ENCODE peak calls at places on chromosomes 2 and 18, in eight cellular contexts. One of them, this sample, is unnamed. For H3K4me1, the result is how much of the 10 kb centered on the place peaks cover.

GRCh38 chr2:190641469-190641868 is 7.4 kb upstream of the NAB1 start:
- DNase-seq in CD8-positive, alpha-beta memory T cell: no peak
- DNase-seq in upper lobe of left lung: no peak
- DNase-seq in GM23248: no peak
- DNase-seq in PC-3: no peak
- DNase-seq in cardiac muscle cell: peak
- DNase-seq in gastrocnemius medialis: no peak
- DNase-seq in CD8-positive, alpha-beta T cell: no peak
- DNase-seq in this sample: no peak

GRCh38 chr2:232854082-232854481 is 16.0 kb upstream of the SNORC start:
- DNase-seq in CD8-positive, alpha-beta memory T cell: no peak
- DNase-seq in upper lobe of left lung: no peak
- DNase-seq in GM23248: peak
- DNase-seq in PC-3: peak
- DNase-seq in cardiac muscle cell: peak
- DNase-seq in gastrocnemius medialis: no peak
- DNase-seq in CD8-positive, alpha-beta T cell: no peak
- DNase-seq in this sample: peak

GRCh38 chr2:85106489-85107180 is 26.6 kb upstream of the TCF7L1 start:
- DNase-seq in CD8-positive, alpha-beta memory T cell: no peak
- DNase-seq in upper lobe of left lung: no peak
- DNase-seq in GM23248: peak
- DNase-seq in PC-3: peak
- DNase-seq in cardiac muscle cell: peak
- DNase-seq in gastrocnemius medialis: no peak
- DNase-seq in CD8-positive, alpha-beta T cell: no peak
- DNase-seq in this sample: peak

GRCh38 chr2:157696036-157696435 is 67.4 kb upstream of the ACVR1C start:
- DNase-seq in CD8-positive, alpha-beta memory T cell: no peak
- DNase-seq in upper lobe of left lung: no peak
- DNase-seq in GM23248: peak
- DNase-seq in PC-3: no peak
- DNase-seq in cardiac muscle cell: no peak
- DNase-seq in gastrocnemius medialis: no peak
- DNase-seq in CD8-positive, alpha-beta T cell: no peak
- DNase-seq in this sample: peak

GRCh38 chr2:40332096-40332826 is 119.6 kb downstream of the SLC8A1 start:
- DNase-seq in CD8-positive, alpha-beta memory T cell: no peak
- DNase-seq in upper lobe of left lung: no peak
- DNase-seq in GM23248: peak
- DNase-seq in PC-3: peak
- DNase-seq in cardiac muscle cell: peak
- DNase-seq in gastrocnemius medialis: no peak
- DNase-seq in CD8-positive, alpha-beta T cell: no peak
- DNase-seq in this sample: no peak

GRCh38 chr2:168655207-168655606 is 147.2 kb upstream of the NOSTRIN start:
- DNase-seq in CD8-positive, alpha-beta memory T cell: no peak
- DNase-seq in upper lobe of left lung: no peak
- DNase-seq in GM23248: no peak
- DNase-seq in PC-3: no peak
- DNase-seq in cardiac muscle cell: no peak
- DNase-seq in gastrocnemius medialis: no peak
- DNase-seq in CD8-positive, alpha-beta T cell: no peak
- DNase-seq in this sample: no peak

GRCh38 chr2:226130192-226130591 is 669.4 kb downstream of the IRS1 start:
- DNase-seq in CD8-positive, alpha-beta memory T cell: no peak
- DNase-seq in upper lobe of left lung: no peak
- DNase-seq in GM23248: peak
- DNase-seq in PC-3: peak
- DNase-seq in cardiac muscle cell: peak
- DNase-seq in gastrocnemius medialis: no peak
- DNase-seq in CD8-positive, alpha-beta T cell: no peak
- DNase-seq in this sample: no peak

GRCh38 chr2:166891727-166892126 is 3.4 kb downstream of the XIRP2 start:
- DNase-seq in CD8-positive, alpha-beta memory T cell: no peak
- DNase-seq in upper lobe of left lung: no peak
- DNase-seq in GM23248: no peak
- DNase-seq in PC-3: no peak
- DNase-seq in cardiac muscle cell: no peak
- DNase-seq in gastrocnemius medialis: no peak
- DNase-seq in CD8-positive, alpha-beta T cell: no peak
- DNase-seq in this sample: no peak

GRCh38 chr18:41265047-41265446 is 690.0 kb upstream of the PIK3C3 start:
- DNase-seq in CD8-positive, alpha-beta memory T cell: no peak
- DNase-seq in upper lobe of left lung: no peak
- DNase-seq in GM23248: no peak
- DNase-seq in PC-3: no peak
- DNase-seq in cardiac muscle cell: peak
- DNase-seq in gastrocnemius medialis: no peak
- DNase-seq in CD8-positive, alpha-beta T cell: no peak
- DNase-seq in this sample: peak

GRCh38 chr2:61165946-61166345 is 4.0 kb downstream of the C2orf74 start:
- DNase-seq in CD8-positive, alpha-beta memory T cell: no peak
- DNase-seq in upper lobe of left lung: no peak
- DNase-seq in GM23248: no peak
- DNase-seq in PC-3: no peak
- DNase-seq in cardiac muscle cell: peak
- DNase-seq in gastrocnemius medialis: no peak
- DNase-seq in CD8-positive, alpha-beta T cell: no peak
- DNase-seq in this sample: no peak

GRCh38 chr2:86523491-86523890 is 39.8 kb downstream of the CHMP3 start:
- DNase-seq in CD8-positive, alpha-beta memory T cell: no peak
- DNase-seq in upper lobe of left lung: no peak
- DNase-seq in GM23248: no peak
- DNase-seq in PC-3: no peak
- DNase-seq in cardiac muscle cell: no peak
- DNase-seq in gastrocnemius medialis: no peak
- DNase-seq in CD8-positive, alpha-beta T cell: no peak
- DNase-seq in this sample: no peak

GRCh38 chr2:213229814-213230213 is 54.5 kb upstream of the SPAG16 start:
- DNase-seq in CD8-positive, alpha-beta memory T cell: no peak
- DNase-seq in upper lobe of left lung: no peak
- DNase-seq in GM23248: peak
- DNase-seq in PC-3: no peak
- DNase-seq in cardiac muscle cell: peak
- DNase-seq in gastrocnemius medialis: no peak
- DNase-seq in CD8-positive, alpha-beta T cell: no peak
- DNase-seq in this sample: no peak
- H3K4me1 ChIP-seq in CD8-positive, alpha-beta memory T cell: under half
- H3K4me1 ChIP-seq in upper lobe of left lung: under half
- H3K4me1 ChIP-seq in GM23248: under half
- H3K4me1 ChIP-seq in PC-3: under half
- H3K4me1 ChIP-seq in cardiac muscle cell: under half
- H3K4me1 ChIP-seq in gastrocnemius medialis: under half
- H3K4me1 ChIP-seq in CD8-positive, alpha-beta T cell: under half
- H3K4me1 ChIP-seq in this sample: under half

GRCh38 chr2:28269019-28269784 is 123.5 kb upstream of the FOSL2 start:
- DNase-seq in CD8-positive, alpha-beta memory T cell: no peak
- DNase-seq in upper lobe of left lung: no peak
- DNase-seq in GM23248: no peak
- DNase-seq in PC-3: peak
- DNase-seq in cardiac muscle cell: peak
- DNase-seq in gastrocnemius medialis: peak
- DNase-seq in CD8-positive, alpha-beta T cell: no peak
- DNase-seq in this sample: peak
- H3K4me1 ChIP-seq in CD8-positive, alpha-beta memory T cell: under half
- H3K4me1 ChIP-seq in upper lobe of left lung: under half
- H3K4me1 ChIP-seq in GM23248: under half
- H3K4me1 ChIP-seq in PC-3: under half
- H3K4me1 ChIP-seq in cardiac muscle cell: under half
- H3K4me1 ChIP-seq in gastrocnemius medialis: under half
- H3K4me1 ChIP-seq in CD8-positive, alpha-beta T cell: under half
- H3K4me1 ChIP-seq in this sample: under half

DNA sequence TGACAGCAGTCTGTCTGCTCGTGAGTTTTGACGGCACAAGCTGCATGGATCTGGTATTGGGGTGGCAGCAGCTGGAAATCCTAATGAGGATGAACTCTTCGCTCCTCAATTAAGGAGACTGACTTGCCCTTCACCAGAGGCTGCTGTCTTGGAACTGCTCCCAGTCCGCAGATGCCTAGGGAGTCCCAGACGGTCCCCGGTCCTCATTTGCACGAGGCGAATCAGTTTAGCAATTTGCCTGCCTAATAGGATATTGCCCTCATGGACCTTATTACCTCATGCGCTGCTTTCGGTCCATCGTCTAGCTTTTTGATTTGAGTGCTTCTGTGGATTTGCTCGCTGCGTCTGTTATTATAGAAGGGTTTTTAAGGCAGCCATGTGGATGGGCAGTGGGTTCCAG is 40.6 kb downstream of the ASAP2 start:
- DNase-seq in CD8-positive, alpha-beta memory T cell: no peak
- DNase-seq in upper lobe of left lung: no peak
- DNase-seq in GM23248: no peak
- DNase-seq in PC-3: no peak
- DNase-seq in cardiac muscle cell: no peak
- DNase-seq in gastrocnemius medialis: no peak
- DNase-seq in CD8-positive, alpha-beta T cell: no peak
- DNase-seq in this sample: no peak
- H3K4me1 ChIP-seq in CD8-positive, alpha-beta memory T cell: under half
- H3K4me1 ChIP-seq in upper lobe of left lung: under half
- H3K4me1 ChIP-seq in GM23248: half or more
- H3K4me1 ChIP-seq in PC-3: half or more
- H3K4me1 ChIP-seq in cardiac muscle cell: under half
- H3K4me1 ChIP-seq in gastrocnemius medialis: under half
- H3K4me1 ChIP-seq in CD8-positive, alpha-beta T cell: under half
- H3K4me1 ChIP-seq in this sample: half or more

DNA sequence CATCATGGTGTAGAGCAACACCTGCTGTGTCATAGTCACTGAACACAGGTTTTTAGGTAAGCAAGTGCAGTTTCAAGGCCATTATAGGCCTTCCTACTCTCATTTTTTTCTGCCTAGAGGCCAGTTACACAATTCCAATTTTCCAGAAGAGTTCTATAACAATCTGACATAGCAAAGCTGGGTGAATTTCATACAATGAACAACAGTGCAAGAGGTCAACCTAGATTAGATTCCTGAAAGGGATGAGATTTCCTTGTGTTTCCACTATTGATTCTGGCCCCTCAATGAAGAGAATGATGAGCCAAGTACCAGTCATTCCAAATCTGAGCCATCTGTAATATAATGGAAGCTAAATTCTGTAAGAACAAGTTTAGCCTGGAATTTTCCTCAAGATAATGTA is 15.3 kb upstream of the CD28 start:
- DNase-seq in CD8-positive, alpha-beta memory T cell: no peak
- DNase-seq in upper lobe of left lung: no peak
- DNase-seq in GM23248: no peak
- DNase-seq in PC-3: no peak
- DNase-seq in cardiac muscle cell: peak
- DNase-seq in gastrocnemius medialis: no peak
- DNase-seq in CD8-positive, alpha-beta T cell: no peak
- DNase-seq in this sample: no peak
- H3K4me1 ChIP-seq in CD8-positive, alpha-beta memory T cell: under half
- H3K4me1 ChIP-seq in upper lobe of left lung: under half
- H3K4me1 ChIP-seq in GM23248: under half
- H3K4me1 ChIP-seq in PC-3: under half
- H3K4me1 ChIP-seq in cardiac muscle cell: under half
- H3K4me1 ChIP-seq in gastrocnemius medialis: under half
- H3K4me1 ChIP-seq in CD8-positive, alpha-beta T cell: under half
- H3K4me1 ChIP-seq in this sample: under half

DNA sequence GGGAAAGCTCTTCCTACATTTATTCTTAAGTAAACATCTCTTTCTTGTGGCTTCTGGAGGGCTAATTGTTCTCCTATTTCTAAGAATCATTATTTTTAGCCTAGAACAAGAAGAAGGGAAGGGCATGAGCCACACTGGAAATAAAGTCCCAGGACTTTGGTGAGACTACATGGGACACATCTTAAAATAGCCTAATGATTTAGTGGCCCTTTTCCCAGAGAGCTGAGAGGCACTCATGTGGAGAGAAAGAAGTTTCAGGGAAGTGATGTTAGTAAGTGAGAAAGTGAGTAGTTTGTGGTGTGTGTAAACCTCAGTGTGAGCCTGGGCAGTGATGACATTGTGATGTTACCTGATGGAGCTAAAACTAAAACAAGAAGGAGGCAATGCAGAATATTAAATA is 14.6 kb downstream of the ITGA4 start:
- DNase-seq in CD8-positive, alpha-beta memory T cell: no peak
- DNase-seq in upper lobe of left lung: no peak
- DNase-seq in GM23248: no peak
- DNase-seq in PC-3: peak
- DNase-seq in cardiac muscle cell: no peak
- DNase-seq in gastrocnemius medialis: no peak
- DNase-seq in CD8-positive, alpha-beta T cell: no peak
- DNase-seq in this sample: no peak
- H3K4me1 ChIP-seq in CD8-positive, alpha-beta memory T cell: half or more
- H3K4me1 ChIP-seq in upper lobe of left lung: under half
- H3K4me1 ChIP-seq in GM23248: under half
- H3K4me1 ChIP-seq in PC-3: under half
- H3K4me1 ChIP-seq in cardiac muscle cell: under half
- H3K4me1 ChIP-seq in gastrocnemius medialis: under half
- H3K4me1 ChIP-seq in CD8-positive, alpha-beta T cell: half or more
- H3K4me1 ChIP-seq in this sample: under half

GRCh38 chr2:41968182-41968578 is 79.6 kb upstream of the PKDCC start:
- DNase-seq in CD8-positive, alpha-beta memory T cell: no peak
- DNase-seq in upper lobe of left lung: no peak
- DNase-seq in GM23248: no peak
- DNase-seq in PC-3: no peak
- DNase-seq in cardiac muscle cell: no peak
- DNase-seq in gastrocnemius medialis: no peak
- DNase-seq in CD8-positive, alpha-beta T cell: no peak
- DNase-seq in this sample: no peak
- H3K4me1 ChIP-seq in CD8-positive, alpha-beta memory T cell: under half
- H3K4me1 ChIP-seq in upper lobe of left lung: under half
- H3K4me1 ChIP-seq in GM23248: under half
- H3K4me1 ChIP-seq in PC-3: under half
- H3K4me1 ChIP-seq in cardiac muscle cell: under half
- H3K4me1 ChIP-seq in gastrocnemius medialis: under half
- H3K4me1 ChIP-seq in CD8-positive, alpha-beta T cell: under half
- H3K4me1 ChIP-seq in this sample: under half

GRCh38 chr2:144554811-144555210 is 34.9 kb upstream of the ZEB2 start:
- DNase-seq in CD8-positive, alpha-beta memory T cell: no peak
- DNase-seq in upper lobe of left lung: no peak
- DNase-seq in GM23248: no peak
- DNase-seq in PC-3: peak
- DNase-seq in cardiac muscle cell: no peak
- DNase-seq in gastrocnemius medialis: no peak
- DNase-seq in CD8-positive, alpha-beta T cell: no peak
- DNase-seq in this sample: no peak

GRCh38 chr2:144559681-144560080 is 39.8 kb upstream of the ZEB2 start:
- DNase-seq in CD8-positive, alpha-beta memory T cell: no peak
- DNase-seq in upper lobe of left lung: no peak
- DNase-seq in GM23248: no peak
- DNase-seq in PC-3: no peak
- DNase-seq in cardiac muscle cell: no peak
- DNase-seq in gastrocnemius medialis: no peak
- DNase-seq in CD8-positive, alpha-beta T cell: no peak
- DNase-seq in this sample: no peak

GRCh38 chr2:144559242-144559641 is 39.3 kb upstream of the ZEB2 start:
- DNase-seq in CD8-positive, alpha-beta memory T cell: no peak
- DNase-seq in upper lobe of left lung: no peak
- DNase-seq in GM23248: no peak
- DNase-seq in PC-3: no peak
- DNase-seq in cardiac muscle cell: no peak
- DNase-seq in gastrocnemius medialis: no peak
- DNase-seq in CD8-positive, alpha-beta T cell: no peak
- DNase-seq in this sample: no peak

DNA sequence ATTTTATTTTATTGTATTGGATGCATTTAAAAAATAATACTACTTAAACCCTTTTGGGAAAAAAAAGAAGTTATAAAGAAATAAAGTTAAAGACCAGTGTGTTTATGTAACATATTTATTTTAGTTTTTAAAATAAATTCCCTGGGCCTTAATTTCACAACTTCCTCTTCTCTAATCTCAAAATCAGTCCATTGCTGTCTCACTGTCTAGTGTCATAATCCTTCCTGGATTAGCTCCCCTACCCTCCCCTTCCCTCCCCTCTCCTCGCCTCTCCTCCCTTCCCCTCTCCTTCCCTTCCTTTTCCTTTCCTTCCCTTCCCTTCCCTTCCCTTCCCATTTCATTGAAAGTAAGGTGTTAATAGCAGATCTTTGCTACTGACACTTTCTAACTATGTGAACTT is 40.3 kb upstream of the ZEB2 start:
- DNase-seq in CD8-positive, alpha-beta memory T cell: no peak
- DNase-seq in upper lobe of left lung: no peak
- DNase-seq in GM23248: no peak
- DNase-seq in PC-3: no peak
- DNase-seq in cardiac muscle cell: no peak
- DNase-seq in gastrocnemius medialis: no peak
- DNase-seq in CD8-positive, alpha-beta T cell: no peak
- DNase-seq in this sample: no peak
- H3K4me1 ChIP-seq in CD8-positive, alpha-beta memory T cell: under half
- H3K4me1 ChIP-seq in upper lobe of left lung: under half
- H3K4me1 ChIP-seq in GM23248: under half
- H3K4me1 ChIP-seq in PC-3: under half
- H3K4me1 ChIP-seq in cardiac muscle cell: under half
- H3K4me1 ChIP-seq in gastrocnemius medialis: under half
- H3K4me1 ChIP-seq in CD8-positive, alpha-beta T cell: under half
- H3K4me1 ChIP-seq in this sample: under half

This sample was measured in mammary epithelial cell.